ENCODE peak calls at places on chromosomes 12 and 14, in four cellular contexts. R is K562, G is HL-60, J is GM12878. E is an unnamed sample.

GRCh38 chr12:21073129-21073528 is 57.9 kb upstream of the SLCO1B1 start:
- DNase-seq in R (no peak), G (no peak), J (no peak), E (no peak)

GRCh38 chr12:9071518-9071917 is 44.2 kb downstream of the A2M start:
- DNase-seq in R (no peak), G (no peak), J (no peak), E (no peak)

GRCh38 chr14:74763803-74764531 is 851 bp downstream of the YLPM1 start:
- DNase-seq in R (no peak), G (no peak), J (no peak), E (no peak)

GRCh38 chr12:47744005-47744651 is 14.6 kb downstream of the RAPGEF3 start:
- DNase-seq in R (peak; percentile 46), G (no peak), J (no peak), E (no peak)

GRCh38 chr12:53313996-53314395 is 7.4 kb downstream of the AAAS start:
- DNase-seq in R (no peak), G (no peak), J (peak; percentile 41), E (no peak)

GRCh38 chr12:45547822-45548221 is 181.7 kb upstream of the ARID2 start:
- DNase-seq in R (no peak), G (no peak), J (no peak), E (no peak)

GRCh38 chr12:53045646-53046045 is 4.2 kb upstream of the TNS2 start:
- DNase-seq in R (no peak), G (no peak), J (no peak), E (no peak)

GRCh38 chr12:59657266-59657665 is 61.4 kb downstream of the SLC16A7 start:
- DNase-seq in R (no peak), G (no peak), J (no peak), E (no peak)

GRCh38 chr12:98948566-98948965 is 303.5 kb downstream of the APAF1 start:
- DNase-seq in R (no peak), G (no peak), J (no peak), E (no peak)

GRCh38 chr12:6752181-6752930 is 585 bp downstream of the MLF2 start:
- DNase-seq in R (peak; percentile 62), G (no peak), J (no peak), E (no peak)

GRCh38 chr12:56333197-56333678 is 562 bp downstream of the PAN2 start:
- DNase-seq in R (peak; percentile 56), G (peak; percentile 75), J (no peak), E (no peak)

GRCh38 chr14:61101803-61102548 is 120.9 kb downstream of the SLC38A6 start:
- DNase-seq in R (no peak), G (peak; percentile 58), J (no peak), E (no peak)

GRCh38 chr12:79233341-79233761 is 368.8 kb downstream of the SYT1 start:
- DNase-seq in R (no peak), G (no peak), J (peak; percentile 7), E (no peak)

GRCh38 chr12:56785141-56785865 is 22.2 kb downstream of the HSD17B6 start:
- DNase-seq in R (no peak), G (no peak), J (no peak), E (no peak)

GRCh38 chr14:23544511-23545447 is 6.8 kb downstream of the ZFHX2 start:
- DNase-seq in R (peak; percentile 23), G (no peak), J (no peak), E (no peak)

DNA sequence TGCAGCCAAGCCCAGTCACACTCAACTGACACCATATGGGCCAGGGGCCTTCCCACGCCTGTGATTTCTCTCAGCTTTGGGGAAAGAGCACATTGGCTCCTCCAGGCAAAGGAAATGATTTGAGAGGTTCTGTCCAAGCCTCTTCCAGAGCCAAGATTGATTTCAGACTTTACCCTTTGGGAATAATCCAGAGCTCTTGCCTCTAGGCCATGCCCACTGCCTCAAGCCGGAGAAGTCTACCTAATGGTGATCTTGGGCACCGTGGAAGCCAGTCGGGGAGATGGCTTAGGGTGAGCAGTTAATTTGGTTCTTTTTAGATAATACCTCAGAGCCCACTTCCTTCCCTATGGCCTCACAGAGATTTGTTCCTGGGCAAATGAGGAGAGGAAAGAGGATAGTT is 45.0 kb upstream of the NUAK1 start:
- DNase-seq in R (no peak), G (no peak), J (no peak), E (no peak)
- TF ChIP-seq SPI1 in R (no peak), G (no peak), J (no peak), E (no peak)

GRCh38 chr12:68162374-68162773 is 2.8 kb upstream of the IFNG start:
- DNase-seq in R (no peak), G (no peak), J (no peak), E (no peak)

GRCh38 chr12:68154768-68155167 is 4.8 kb downstream of the IFNG start:
- DNase-seq in R (no peak), G (no peak), J (no peak), E (no peak)

GRCh38 chr12:68159681-68160304 is at the start of gene IFNG:
- DNase-seq in R (no peak), G (no peak), J (peak; percentile 27), E (no peak)

GRCh38 chr12:68158427-68158826 is 1.1 kb downstream of the IFNG start:
- DNase-seq in R (peak; percentile 44), G (peak; percentile 13), J (no peak), E (no peak)

GRCh38 chr12:68157295-68157871 is 2.2 kb downstream of the IFNG start:
- DNase-seq in R (no peak), G (no peak), J (no peak), E (no peak)
- TF ChIP-seq SPI1 in R (no peak), G (no peak), J (no peak), E (no peak)

GRCh38 chr14:30005114-30005698 is 77.6 kb upstream of the PRKD1 start:
- DNase-seq in R (peak; percentile 3), G (peak; percentile 0), J (no peak), E (peak; percentile 10)
- TF ChIP-seq SPI1 in R (no peak), G (no peak), J (no peak), E (no peak)

DNA sequence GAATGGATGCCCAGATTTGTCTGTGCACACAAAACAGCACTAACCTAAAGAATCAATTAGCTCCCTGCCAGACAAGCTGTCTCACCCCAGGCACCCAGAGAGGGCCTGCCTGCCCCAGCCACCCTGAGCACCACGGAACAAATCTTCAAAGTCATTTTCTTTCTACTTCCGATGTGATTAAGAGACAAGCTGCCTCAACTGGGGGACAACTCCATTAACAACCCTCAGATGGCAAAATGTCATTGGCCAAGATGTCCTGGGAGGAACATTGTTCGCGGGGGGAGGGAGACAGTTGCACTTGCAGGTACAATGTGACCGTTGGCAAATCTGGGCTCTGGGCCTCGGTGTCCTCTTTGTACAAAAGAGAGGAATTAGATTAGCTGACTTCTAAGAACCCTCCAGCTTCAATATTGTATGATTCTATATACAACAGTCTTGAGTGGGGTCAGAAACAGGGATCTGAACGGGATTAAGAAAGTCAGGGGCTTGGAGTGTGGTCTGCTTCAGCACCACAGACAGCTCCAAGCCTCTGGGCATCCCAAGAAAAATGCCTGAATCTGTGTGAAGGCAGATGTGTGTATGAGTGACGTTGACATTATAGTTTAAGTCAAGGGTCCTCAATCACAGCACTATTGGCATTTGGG is 42.8 kb upstream of the CMKLR1 start:
- DNase-seq in R (no peak), G (no peak), J (no peak), E (no peak)
- TF ChIP-seq SPI1 in R (no peak), G (no peak), J (no peak), E (no peak)

GRCh38 chr12:116106870-116107269 is 170.6 kb downstream of the MED13L start:
- DNase-seq in R (no peak), G (no peak), J (no peak), E (no peak)
- TF ChIP-seq SPI1 in R (no peak), G (no peak), J (no peak), E (no peak)

DNA sequence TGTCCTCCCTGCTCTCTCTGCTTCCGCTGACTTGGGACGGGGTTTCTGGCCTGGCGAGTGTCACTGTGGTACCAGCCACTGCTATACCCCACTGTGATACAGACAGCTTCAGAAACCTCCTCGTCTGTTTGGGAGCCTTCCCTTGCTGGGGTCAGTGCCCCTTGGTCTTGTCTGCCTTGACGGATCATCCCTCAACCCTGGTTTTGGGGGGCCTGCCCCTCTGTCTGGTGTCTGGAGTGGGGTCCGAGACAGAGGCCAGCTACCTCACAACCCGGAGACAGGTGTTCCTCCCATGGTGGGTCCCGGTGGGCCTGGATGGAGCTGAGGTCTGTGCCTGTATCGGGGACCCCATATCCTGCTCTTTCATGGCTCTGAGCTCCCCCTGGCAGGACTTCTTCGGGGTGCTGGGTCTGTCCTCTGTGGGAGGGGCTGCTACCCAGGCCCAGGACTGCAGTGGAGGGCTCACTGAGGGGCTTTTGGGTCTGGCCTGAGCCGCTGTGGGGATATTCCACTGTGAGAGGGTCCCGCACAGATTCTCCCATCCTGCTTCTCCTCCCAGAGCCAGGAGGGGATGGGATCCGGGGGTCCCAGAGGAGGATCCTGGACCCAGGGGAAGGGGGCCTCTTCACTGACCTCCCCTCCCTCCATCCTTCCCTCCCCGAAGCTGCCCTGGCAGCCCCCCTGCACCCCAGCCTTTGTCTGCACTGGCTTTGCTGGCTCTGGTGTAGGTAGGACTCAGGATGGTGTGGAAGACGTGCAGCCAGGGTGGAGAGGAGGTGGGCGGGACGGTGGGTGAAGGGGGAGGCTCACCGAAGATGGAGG is 365.5 kb downstream of the TMEM121 start:
- DNase-seq in R (peak; percentile 1), G (no peak), J (no peak), E (no peak)
- TF ChIP-seq SPI1 in R (no peak), G (no peak), J (no peak), E (no peak)

E was measured in GM12891.